ENCODE peak calls at places on chromosomes 3 and 15, in nine cellular contexts. C is AG09309; W is activated naive CD4-positive, alpha-beta T cell treated with anti-CD3 and anti-CD28 coated beads, Interleukin-2, amount 50 U/mL, for 16 hours; T is brain microvascular endothelial cell; V is hippocampal formation; J is activated naive CD8-positive, alpha-beta T cell treated with anti-CD3 and anti-CD28 coated beads for 36 hours; F is dorsolateral prefrontal cortex; R is kidney tubule cell; P is MG63. S is an unnamed sample.

GRCh38 chr15:52427804-52428203 is 100.9 kb downstream of the MYO5A start:
- DNase-seq in T (peak), W (no peak), R (peak), J (no peak), F (no peak), C (peak), P (peak), V (no peak), S (no peak)

GRCh38 chr3:17195192-17195611 is 310.4 kb downstream of the PLCL2 start:
- DNase-seq in P (peak), T (peak), F (peak), R (no peak), J (no peak), W (no peak), C (peak), V (peak), S (peak)

GRCh38 chr3:139225551-139225950 is 118.3 kb upstream of the MRPS22 start:
- DNase-seq in P (peak), F (no peak), W (no peak), J (no peak), V (no peak), T (no peak), C (no peak), R (peak), S (no peak)

GRCh38 chr3:16028604-16029003 is 145.9 kb upstream of the GALNT15 start:
- DNase-seq in P (no peak), C (no peak), W (no peak), V (no peak), J (no peak), R (peak), F (no peak), T (peak), S (no peak)

GRCh38 chr15:39188930-39189329 is 391.9 kb upstream of the THBS1 start:
- DNase-seq in T (peak), W (no peak), F (no peak), V (no peak), R (peak), C (peak), P (peak), J (no peak), S (no peak)

GRCh38 chr3:116083686-116084085 is 361.6 kb downstream of the LSAMP start:
- DNase-seq in R (peak), T (peak), W (no peak), V (no peak), C (no peak), J (no peak), P (peak), F (no peak), S (no peak)

GRCh38 chr3:61688307-61688695 is 126.9 kb downstream of the PTPRG start:
- DNase-seq in J (no peak), P (no peak), C (no peak), V (no peak), W (no peak), T (no peak), R (no peak), F (no peak), S (no peak)

GRCh38 chr15:97168704-97169475 is 791.6 kb upstream of the ARRDC4 start:
- DNase-seq in R (no peak), W (no peak), J (no peak), P (peak), C (no peak), V (no peak), T (no peak), F (no peak), S (no peak)

GRCh38 chr3:47432673-47433072 is 43.1 kb downstream of the SCAP start:
- DNase-seq in R (no peak), T (no peak), J (no peak), F (no peak), W (no peak), P (no peak), C (no peak), V (no peak), S (no peak)

S was measured in substantia nigra.